ENCODE peak calls at places on chromosomes 13 and 19, in five cellular contexts. G, B, J, L and W are unnamed samples.
A peak's percentile ranks its signal among the peaks of the same experiment; 100 is the strongest.

GRCh38 chr19:28012361-28012760 is 1200.6 kb downstream of the UQCRFS1 start:
- DNase-seq in L (no peak), G (no peak), B (no peak), J (no peak), W (no peak)

GRCh38 chr13:44668707-44669106 is 92.6 kb upstream of the TSC22D1 start:
- DNase-seq in G (no peak), L (no peak), B (no peak), J (no peak), W (no peak)

GRCh38 chr13:111006508-111007031 is 91.7 kb upstream of the ANKRD10 start:
- DNase-seq in J (peak; percentile 87), L (peak; percentile 55), G (peak; percentile 88), B (no peak), W (no peak)

GRCh38 chr13:79228972-79229371 is 177.1 kb downstream of the RBM26 start:
- DNase-seq in L (no peak), G (no peak), B (no peak), J (no peak), W (no peak)

GRCh38 chr19:15563325-15563794 is 51.7 kb upstream of the CYP4F8 start:
- DNase-seq in B (no peak), J (peak; percentile 59), G (no peak), L (peak; percentile 54), W (peak; percentile 36)

GRCh38 chr19:28185646-28186045 is 1027.3 kb downstream of the UQCRFS1 start:
- DNase-seq in B (no peak), J (no peak), G (no peak), L (no peak), W (no peak)

GRCh38 chr13:71865858-71866172 is 1.2 kb downstream of the DACH1 start:
- DNase-seq in G (no peak), B (no peak), L (peak; percentile 10), J (peak; percentile 37), W (peak; percentile 34)

GRCh38 chr19:50252111-50252886 is 48.9 kb downstream of the MYH14 start:
- DNase-seq in B (peak; percentile 31), J (no peak), L (peak; percentile 26), G (no peak), W (peak; percentile 16)

GRCh38 chr19:29587518-29587986 is 18.5 kb upstream of the POP4 start:
- DNase-seq in L (peak; percentile 19), B (no peak), J (no peak), G (no peak), W (no peak)

GRCh38 chr19:39518975-39519374 is 4.0 kb downstream of the SELENOV start:
- DNase-seq in B (no peak), J (no peak), L (no peak), G (no peak), W (no peak)

GRCh38 chr13:107203146-107203847 is 635.4 kb upstream of the ARGLU1 start:
- DNase-seq in B (no peak), J (no peak), L (no peak), G (no peak), W (no peak)

GRCh38 chr13:47135800-47136658 is 239.2 kb upstream of the HTR2A start:
- DNase-seq in L (no peak), B (no peak), G (no peak), J (no peak), W (peak; percentile 13)

GRCh38 chr19:4109626-4109945 is 14.3 kb downstream of the MAP2K2 start:
- DNase-seq in L (no peak), B (no peak), J (no peak), G (no peak), W (no peak)